ENCODE peak calls at places on chromosomes 4 and X, in five cellular contexts. One of them, this sample, is unnamed.

GRCh38 chr4:152524429-152524828 is 11.5 kb downstream of the FBXW7 start:
- DNase-seq in dorsolateral prefrontal cortex: no peak
- DNase-seq in HEK293T: no peak
- DNase-seq in substantia nigra: no peak
- DNase-seq in KBM-7: no peak
- DNase-seq in this sample: no peak

GRCh38 chr4:39548425-39549067 is 21.3 kb upstream of the UGDH start:
- DNase-seq in dorsolateral prefrontal cortex: no peak
- DNase-seq in HEK293T: no peak
- DNase-seq in substantia nigra: no peak
- DNase-seq in KBM-7: no peak
- DNase-seq in this sample: no peak

GRCh38 chr4:80114732-80115265 is 41.8 kb upstream of the ANTXR2 start:
- DNase-seq in dorsolateral prefrontal cortex: no peak
- DNase-seq in HEK293T: no peak
- DNase-seq in substantia nigra: no peak
- DNase-seq in KBM-7: no peak
- DNase-seq in this sample: no peak

GRCh38 chrX:40154853-40155616 is 57.3 kb upstream of the BCOR start:
- DNase-seq in dorsolateral prefrontal cortex: no peak
- DNase-seq in HEK293T: no peak
- DNase-seq in substantia nigra: peak; percentile 15
- DNase-seq in KBM-7: peak; percentile 81
- DNase-seq in this sample: peak; percentile 74

GRCh38 chr4:184590196-184590595 is 59.1 kb downstream of the CASP3 start:
- DNase-seq in dorsolateral prefrontal cortex: no peak
- DNase-seq in HEK293T: no peak
- DNase-seq in substantia nigra: no peak
- DNase-seq in KBM-7: no peak
- DNase-seq in this sample: no peak

GRCh38 chr4:108991929-108992328 is 229.1 kb upstream of the ETNPPL start:
- DNase-seq in dorsolateral prefrontal cortex: no peak
- DNase-seq in HEK293T: no peak
- DNase-seq in substantia nigra: no peak
- DNase-seq in KBM-7: no peak
- DNase-seq in this sample: no peak

GRCh38 chr4:73068496-73069337 is 799 bp downstream of the COX18 start:
- DNase-seq in dorsolateral prefrontal cortex: no peak
- DNase-seq in HEK293T: no peak
- DNase-seq in substantia nigra: no peak
- DNase-seq in KBM-7: peak; percentile 76
- DNase-seq in this sample: peak; percentile 25

GRCh38 chr4:40990202-40990898 is 224.0 kb downstream of the APBB2 start:
- DNase-seq in dorsolateral prefrontal cortex: no peak
- DNase-seq in HEK293T: no peak
- DNase-seq in substantia nigra: no peak
- DNase-seq in KBM-7: no peak
- DNase-seq in this sample: peak; percentile 89

GRCh38 chr4:34464196-34464595 is 1780.1 kb downstream of the ARAP2 start:
- DNase-seq in dorsolateral prefrontal cortex: no peak
- DNase-seq in HEK293T: no peak
- DNase-seq in substantia nigra: no peak
- DNase-seq in KBM-7: no peak
- DNase-seq in this sample: no peak

GRCh38 chrX:40418413-40419195 is 162.2 kb upstream of the ATP6AP2 start:
- DNase-seq in dorsolateral prefrontal cortex: no peak
- DNase-seq in HEK293T: no peak
- DNase-seq in substantia nigra: no peak
- DNase-seq in KBM-7: no peak
- DNase-seq in this sample: no peak

GRCh38 chr4:19381068-19381467 is 870.6 kb upstream of the SLIT2 start:
- DNase-seq in dorsolateral prefrontal cortex: no peak
- DNase-seq in HEK293T: no peak
- DNase-seq in substantia nigra: no peak
- DNase-seq in KBM-7: no peak
- DNase-seq in this sample: no peak

GRCh38 chrX:129798456-129798855 is 18.7 kb downstream of the SASH3 start:
- DNase-seq in dorsolateral prefrontal cortex: no peak
- DNase-seq in HEK293T: no peak
- DNase-seq in substantia nigra: no peak
- DNase-seq in KBM-7: no peak
- DNase-seq in this sample: no peak

GRCh38 chr4:16443504-16444088 is 217.3 kb upstream of the TAPT1 start:
- DNase-seq in dorsolateral prefrontal cortex: no peak
- DNase-seq in HEK293T: peak; percentile 47
- DNase-seq in substantia nigra: no peak
- DNase-seq in KBM-7: peak; percentile 46
- DNase-seq in this sample: peak; percentile 34

GRCh38 chr4:148359769-148360168 is 82.4 kb downstream of the NR3C2 start:
- DNase-seq in dorsolateral prefrontal cortex: no peak
- DNase-seq in HEK293T: no peak
- DNase-seq in substantia nigra: no peak
- DNase-seq in KBM-7: no peak
- DNase-seq in this sample: no peak

GRCh38 chr4:77481856-77482255 is 123.8 kb upstream of the CXCL13 start:
- DNase-seq in dorsolateral prefrontal cortex: no peak
- DNase-seq in HEK293T: no peak
- DNase-seq in substantia nigra: no peak
- DNase-seq in KBM-7: no peak
- DNase-seq in this sample: no peak

This sample was measured in A549.